ENCODE peak calls at places on chromosomes 1 and 21, in six cellular contexts. Y, R, Q, W, F and L are unnamed samples.

GRCh38 chr1:232047473-232047872 is 420.9 kb downstream of the DISC1 start:
- DNase-seq in Y (peak; percentile 9), R (no peak), Q (no peak), W (no peak), F (no peak), L (no peak)

GRCh38 chr1:225825606-225826005 is 15.7 kb downstream of the EPHX1 start:
- DNase-seq in Y (no peak), R (no peak), Q (no peak), W (peak; percentile 54), F (no peak), L (no peak)

GRCh38 chr1:191641420-191642215 is 516.6 kb upstream of the RGS18 start:
- DNase-seq in Y (no peak), R (no peak), Q (no peak), W (no peak), F (no peak), L (no peak)

GRCh38 chr1:177163844-177164379 is 600 bp downstream of the ASTN1 start:
- DNase-seq in Y (no peak), R (no peak), Q (no peak), W (peak; percentile 48), F (no peak), L (peak; percentile 72)

GRCh38 chr1:243482237-243483022 is 226.6 kb downstream of the SDCCAG8 start:
- DNase-seq in Y (peak; percentile 68), R (no peak), Q (peak; percentile 89), W (no peak), F (no peak), L (peak; percentile 70)

GRCh38 chr1:156114101-156114918 is at the start of gene LMNA:
- DNase-seq in Y (peak; percentile 98), R (peak; percentile 80), Q (peak; percentile 93), W (peak; percentile 59), F (peak; percentile 52), L (peak; percentile 95)

GRCh38 chr21:44416193-44416592 is 39.1 kb upstream of the LRRC3 start:
- DNase-seq in Y (no peak), R (no peak), Q (no peak), W (no peak), F (no peak), L (no peak)

GRCh38 chr1:193113258-193113991 is 8.2 kb upstream of the GLRX2 start:
- DNase-seq in Y (no peak), R (no peak), Q (no peak), W (no peak), F (no peak), L (no peak)

GRCh38 chr1:223556414-223557124 is 108.9 kb downstream of the CAPN8 start:
- DNase-seq in Y (peak; percentile 30), R (no peak), Q (peak; percentile 20), W (peak; percentile 40), F (no peak), L (peak; percentile 12)

GRCh38 chr1:220891221-220892085 is 12.2 kb downstream of the HLX start:
- DNase-seq in Y (no peak), R (no peak), Q (no peak), W (no peak), F (no peak), L (no peak)

GRCh38 chr1:119637719-119638118 is 10.3 kb downstream of the ZNF697 start:
- DNase-seq in Y (no peak), R (peak; percentile 24), Q (no peak), W (no peak), F (no peak), L (no peak)

GRCh38 chr1:108814343-108815125 is 42.4 kb downstream of the AKNAD1 start:
- DNase-seq in Y (no peak), R (peak; percentile 79), Q (peak; percentile 30), W (no peak), F (no peak), L (peak; percentile 68)